ENCODE peak calls at places on chromosomes 11 and 22, in ten cellular contexts. O is WTC11, X is GM23338, E is IMR-90, B is HFFc6, I is psoas muscle, N is A549, P is mesothelial cell of epicardium, S is AG10803, J is hepatocyte. C is an unnamed sample.
A peak's percentile ranks its signal among the peaks of the same experiment; 100 is the strongest.

GRCh38 chr11:84212467-84213390 is 926.6 kb upstream of the CCDC90B start:
- DNase-seq in S (no peak), P (no peak), O (no peak), J (no peak), E (no peak), B (no peak), I (no peak), N (no peak), X (no peak), C (no peak)

GRCh38 chr11:20367313-20367948 is 3.9 kb downstream of the HTATIP2 start:
- DNase-seq in B (peak; percentile 89), S (peak; percentile 78), O (no peak), N (peak; percentile 70), J (peak; percentile 80), E (peak; percentile 94), X (no peak), I (no peak), P (no peak), C (no peak)

GRCh38 chr11:16744128-16744725 is 5.8 kb downstream of the C11orf58 start:
- DNase-seq in E (no peak), N (no peak), S (no peak), B (no peak), X (peak; percentile 52), J (no peak), O (no peak), P (no peak), I (no peak), C (no peak)

GRCh38 chr11:60988658-60989057 is 17.2 kb downstream of the CD6 start:
- DNase-seq in J (no peak), S (no peak), E (no peak), I (no peak), B (no peak), N (no peak), X (no peak), P (no peak), O (no peak), C (no peak)

GRCh38 chr11:35146074-35146521 is 7.1 kb downstream of the CD44 start:
- DNase-seq in X (no peak), E (no peak), J (no peak), O (no peak), P (no peak), I (no peak), N (no peak), S (no peak), B (no peak), C (no peak)

GRCh38 chr11:129815596-129816461 is at the start of gene TMEM45B:
- DNase-seq in I (no peak), E (no peak), O (peak; percentile 63), J (peak; percentile 80), S (no peak), P (no peak), X (peak; percentile 67), B (no peak), N (no peak), C (no peak)

GRCh38 chr11:8671242-8671641 is 11.2 kb downstream of the TRIM66 start:
- DNase-seq in X (peak; percentile 94), O (peak; percentile 69), E (peak; percentile 97), P (no peak), B (peak; percentile 98), S (peak; percentile 98), N (peak; percentile 48), I (peak; percentile 55), J (peak; percentile 52), C (no peak)

GRCh38 chr11:120515186-120515723 is 3.7 kb downstream of the GRIK4 start:
- DNase-seq in J (no peak), E (no peak), S (no peak), O (no peak), X (no peak), P (no peak), B (no peak), N (no peak), I (peak; percentile 10), C (no peak)

GRCh38 chr22:23193420-23193819 is 13.1 kb downstream of the BCR start:
- DNase-seq in X (no peak), J (no peak), N (no peak), O (no peak), B (no peak), I (no peak), S (no peak), P (no peak), E (no peak), C (no peak)

GRCh38 chr11:47408598-47409439 is 429 bp downstream of the SLC39A13 start:
- DNase-seq in N (peak; percentile 38), B (peak; percentile 86), I (peak; percentile 76), X (peak; percentile 33), E (peak; percentile 87), J (peak; percentile 71), P (no peak), O (peak; percentile 49), S (peak; percentile 87), C (no peak)

DNA sequence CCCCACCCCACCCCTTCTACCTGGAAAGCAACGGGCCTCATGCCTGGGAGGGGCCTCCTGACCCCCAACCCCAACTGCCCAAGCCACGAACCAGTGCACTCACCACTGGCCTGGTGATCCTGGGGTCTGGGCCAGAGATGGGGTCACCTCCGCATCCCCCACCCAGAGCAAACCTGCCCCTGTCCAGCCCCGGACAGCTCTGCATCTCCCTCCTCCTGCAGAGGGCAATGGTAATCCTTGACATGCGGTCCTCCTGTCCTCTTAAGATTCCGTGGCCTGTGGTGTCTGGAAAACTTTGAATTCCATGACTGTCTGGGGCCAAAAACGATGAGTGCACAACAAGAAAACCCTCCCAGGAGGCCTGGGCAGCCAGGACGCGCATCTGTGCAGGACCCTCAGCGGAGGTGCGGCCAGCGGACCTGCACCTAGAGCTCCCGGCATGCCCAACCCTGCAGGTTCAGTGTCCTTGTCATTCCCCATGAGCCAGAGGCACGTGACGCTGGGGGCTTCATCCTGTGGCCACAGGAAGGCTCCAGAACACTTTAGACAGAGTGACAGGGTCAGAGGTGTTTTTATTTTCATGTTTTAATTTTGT is 16.1 kb upstream of the PPARA start:
- DNase-seq in S (no peak), I (no peak), O (no peak), E (no peak), B (no peak), J (no peak), X (no peak), N (no peak), P (no peak), C (no peak)
- TF ChIP-seq CTCF in S (no peak), I (no peak), O (no peak), E (no peak), B (no peak), J (no peak), X (no peak), N (no peak), P (no peak), C (no peak)

DNA sequence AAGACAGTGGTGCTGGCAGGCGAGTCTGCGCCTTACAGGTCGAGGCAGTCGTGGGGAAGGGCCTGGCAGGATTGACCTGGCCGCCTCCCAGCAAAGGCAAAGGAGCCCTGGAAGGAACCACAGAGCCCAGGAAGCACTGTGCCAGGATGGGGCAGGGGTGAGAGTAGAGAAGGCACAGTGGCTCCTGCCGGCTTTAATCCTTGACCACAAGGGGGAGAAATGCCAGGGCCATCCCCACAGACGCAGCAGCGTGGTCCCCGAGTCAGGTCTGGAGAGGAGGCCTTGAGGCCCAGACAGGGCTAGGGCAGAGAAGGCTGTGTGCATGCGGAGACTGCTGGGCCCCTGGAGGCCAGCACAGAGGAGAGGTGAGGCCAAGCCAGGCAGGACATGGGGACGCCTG is 9.9 kb upstream of the NDUFS8 start:
- DNase-seq in I (no peak), P (no peak), J (peak; percentile 47), X (peak; percentile 81), E (peak; percentile 35), B (no peak), N (peak; percentile 83), O (peak; percentile 67), S (no peak), C (no peak)
- TF ChIP-seq CTCF in I (no peak), P (no peak), J (peak; percentile 35), X (peak; percentile 48), E (peak; percentile 48), B (peak; percentile 69), N (peak; percentile 44), O (peak; percentile 44), S (peak; percentile 40), C (no peak)

GRCh38 chr22:37486224-37486845 is at the start of gene MFNG:
- DNase-seq in E (peak; percentile 6), B (peak; percentile 9), X (peak; percentile 82), N (peak; percentile 54), O (peak; percentile 75), J (peak; percentile 82), I (peak; percentile 80), S (no peak), P (no peak), C (peak; percentile 73)
- TF ChIP-seq CTCF in E (peak; percentile 17), B (peak; percentile 31), X (peak; percentile 29), N (no peak), O (no peak), J (no peak), I (no peak), S (no peak), P (no peak), C (no peak)

GRCh38 chr11:112697371-112697770 is 263.8 kb upstream of the NCAM1 start:
- DNase-seq in P (no peak), I (no peak), N (no peak), B (no peak), E (no peak), O (no peak), S (no peak), X (no peak), J (no peak), C (no peak)

GRCh38 chr11:112694813-112695212 is 266.4 kb upstream of the NCAM1 start:
- DNase-seq in J (no peak), P (no peak), S (no peak), N (peak; percentile 3), X (peak; percentile 36), B (no peak), O (no peak), I (no peak), E (no peak), C (no peak)

GRCh38 chr11:112689851-112690250 is 271.4 kb upstream of the NCAM1 start:
- DNase-seq in E (no peak), O (no peak), I (no peak), X (no peak), B (no peak), N (no peak), J (no peak), S (no peak), P (no peak), C (no peak)

GRCh38 chr11:112694244-112694643 is 267.0 kb upstream of the NCAM1 start:
- DNase-seq in O (no peak), P (no peak), X (no peak), S (no peak), N (no peak), J (no peak), B (no peak), E (no peak), I (no peak), C (no peak)

GRCh38 chr11:112693781-112694180 is 267.4 kb upstream of the NCAM1 start:
- DNase-seq in S (no peak), I (no peak), O (no peak), X (no peak), N (no peak), J (no peak), B (no peak), E (no peak), P (no peak), C (no peak)
- TF ChIP-seq CTCF in S (no peak), I (no peak), O (no peak), X (no peak), N (no peak), J (no peak), B (no peak), E (no peak), P (no peak), C (no peak)

GRCh38 chr11:122910775-122911174 is 28.2 kb downstream of the JHY start:
- DNase-seq in I (no peak), N (peak; percentile 29), P (no peak), B (peak; percentile 34), E (peak; percentile 38), O (no peak), S (peak; percentile 44), J (peak; percentile 29), X (peak; percentile 53), C (no peak)
- TF ChIP-seq CTCF in I (no peak), N (peak; percentile 36), P (no peak), B (peak; percentile 66), E (peak; percentile 48), O (no peak), S (peak; percentile 53), J (peak; percentile 49), X (peak; percentile 68), C (no peak)